ENCODE peak calls at places on chromosomes 7 and 10, in four cellular contexts. R, J, Z and K are unnamed samples.

GRCh38 chr10:81866753-81867152 is 8.2 kb upstream of the NRG3 start:
- DNase-seq in R (no peak), J (no peak), Z (no peak), K (peak)

GRCh38 chr7:157690058-157690832 is 353.4 kb downstream of the DNAJB6 start:
- DNase-seq in R (no peak), J (no peak), Z (peak), K (no peak)

GRCh38 chr10:117226813-117227451 is 14.0 kb upstream of the SLC18A2 start:
- DNase-seq in R (peak), J (peak), Z (peak), K (peak)

GRCh38 chr7:92916751-92917369 is 80.5 kb upstream of the CDK6 start:
- DNase-seq in R (no peak), J (peak), Z (no peak), K (peak)

GRCh38 chr7:151008511-151009323 is 15.6 kb downstream of the ATG9B start:
- DNase-seq in R (peak), J (peak), Z (peak), K (peak)

GRCh38 chr10:19629559-19629958 is 186.7 kb upstream of the PLXDC2 start:
- DNase-seq in R (peak), J (no peak), Z (no peak), K (peak)

GRCh38 chr10:86363184-86363832 is 3.3 kb downstream of the GRID1 start:
- DNase-seq in R (no peak), J (no peak), Z (no peak), K (no peak)

GRCh38 chr7:65397730-65398142 is 24.1 kb downstream of the ZNF92 start:
- DNase-seq in R (peak), J (no peak), Z (peak), K (peak)

GRCh38 chr10:114708717-114709352 is 50.8 kb upstream of the ABLIM1 start:
- DNase-seq in R (peak), J (no peak), Z (peak), K (peak)

GRCh38 chr10:127129104-127129503 is 67.3 kb downstream of the INSYN2A start:
- DNase-seq in R (no peak), J (no peak), Z (no peak), K (no peak)

GRCh38 chr10:131221632-131222277 is 89.8 kb downstream of the TCERG1L start:
- DNase-seq in R (no peak), J (no peak), Z (no peak), K (no peak)

GRCh38 chr7:33346055-33346454 is 216.7 kb downstream of the BBS9 start:
- DNase-seq in R (no peak), J (no peak), Z (no peak), K (no peak)

GRCh38 chr7:30559566-30559965 is 35.1 kb upstream of the GARS1 start:
- DNase-seq in R (no peak), J (peak), Z (no peak), K (no peak)

GRCh38 chr10:96488161-96488935 is 25.4 kb downstream of the TLL2 start:
- DNase-seq in R (no peak), J (no peak), Z (no peak), K (no peak)

GRCh38 chr7:85153715-85154114 is 33.1 kb downstream of the SEMA3D start:
- DNase-seq in R (no peak), J (no peak), Z (no peak), K (no peak)